ENCODE peak calls at places on chromosomes 5 and 9, in ten cellular contexts. E, Z, F, T, V, G, N, A, S and D are unnamed samples.
A peak's percentile ranks its signal among the peaks of the same experiment; 100 is the strongest.

GRCh38 chr9:89361816-89362646 is 43.7 kb downstream of the SECISBP2 start:
- DNase-seq in E (no peak), Z (no peak), F (no peak), T (no peak), V (no peak), G (peak; percentile 30), N (peak; percentile 59), A (no peak), S (no peak), D (no peak)

GRCh38 chr9:129341197-129341990 is 163.3 kb upstream of the IER5L start:
- DNase-seq in E (no peak), Z (no peak), F (no peak), T (no peak), V (no peak), G (no peak), N (peak; percentile 88), A (no peak), S (no peak), D (no peak)

GRCh38 chr5:125179617-125180016 is 433.2 kb upstream of the ZNF608 start:
- DNase-seq in E (no peak), Z (no peak), F (no peak), T (no peak), V (no peak), G (no peak), N (no peak), A (no peak), S (no peak), D (no peak)

GRCh38 chr5:173307695-173308094 is 20.5 kb downstream of the STC2 start:
- DNase-seq in E (no peak), Z (no peak), F (no peak), T (no peak), V (no peak), G (no peak), N (no peak), A (no peak), S (no peak), D (no peak)

GRCh38 chr5:3601929-3602712 is 6.5 kb downstream of the IRX1 start:
- DNase-seq in E (no peak), Z (no peak), F (no peak), T (no peak), V (peak; percentile 16), G (no peak), N (no peak), A (no peak), S (peak; percentile 84), D (no peak)

GRCh38 chr5:73694089-73694488 is 68.1 kb downstream of the ARHGEF28 start:
- DNase-seq in E (no peak), Z (peak; percentile 81), F (no peak), T (no peak), V (no peak), G (no peak), N (no peak), A (peak; percentile 18), S (no peak), D (no peak)

GRCh38 chr9:109108318-109108717 is 11.4 kb downstream of the TMEM245 start:
- DNase-seq in E (no peak), Z (no peak), F (no peak), T (no peak), V (no peak), G (no peak), N (no peak), A (no peak), S (no peak), D (no peak)

GRCh38 chr5:90598300-90598699 is 39.7 kb downstream of the ADGRV1 start:
- DNase-seq in E (no peak), Z (no peak), F (no peak), T (no peak), V (no peak), G (no peak), N (no peak), A (no peak), S (no peak), D (no peak)

GRCh38 chr9:18463991-18464390 is 10.0 kb upstream of the ADAMTSL1 start:
- DNase-seq in E (no peak), Z (no peak), F (no peak), T (no peak), V (no peak), G (no peak), N (no peak), A (no peak), S (no peak), D (no peak)

GRCh38 chr9:30673132-30673531 is 1711.3 kb upstream of the ACO1 start:
- DNase-seq in E (no peak), Z (no peak), F (no peak), T (no peak), V (no peak), G (no peak), N (no peak), A (no peak), S (no peak), D (no peak)

GRCh38 chr5:83149671-83150070 is 72.3 kb downstream of the XRCC4 start:
- DNase-seq in E (no peak), Z (no peak), F (no peak), T (no peak), V (no peak), G (no peak), N (no peak), A (no peak), S (no peak), D (no peak)

GRCh38 chr9:129858167-129858962 is 23.1 kb downstream of the USP20 start:
- DNase-seq in E (no peak), Z (no peak), F (no peak), T (no peak), V (no peak), G (no peak), N (no peak), A (no peak), S (no peak), D (no peak)

GRCh38 chr5:173740400-173740799 is 124.0 kb upstream of the BOD1 start:
- DNase-seq in E (no peak), Z (no peak), F (no peak), T (no peak), V (no peak), G (no peak), N (no peak), A (no peak), S (no peak), D (no peak)

GRCh38 chr5:66356011-66356565 is 212.0 kb downstream of the SREK1 start:
- DNase-seq in E (no peak), Z (no peak), F (no peak), T (no peak), V (no peak), G (no peak), N (no peak), A (no peak), S (no peak), D (no peak)

GRCh38 chr9:114590328-114590727 is 2.8 kb downstream of the ATP6V1G1 start:
- DNase-seq in E (no peak), Z (no peak), F (no peak), T (no peak), V (no peak), G (no peak), N (no peak), A (no peak), S (no peak), D (no peak)

GRCh38 chr5:76716456-76717157 is 681 bp downstream of the F2R start:
- DNase-seq in E (no peak), Z (no peak), F (no peak), T (no peak), V (peak; percentile 56), G (no peak), N (no peak), A (no peak), S (no peak), D (no peak)

GRCh38 chr5:149447373-149448367 is 68.6 kb upstream of the IL17B start:
- DNase-seq in E (no peak), Z (no peak), F (no peak), T (no peak), V (no peak), G (no peak), N (no peak), A (no peak), S (no peak), D (no peak)
- H3K4me1 ChIP-seq in E (peaks cover 54% of the 10 kb centered on the region), Z (no peaks in the 10 kb centered on the region), F (peaks cover 34% of the 10 kb centered on the region), T (peaks cover 33% of the 10 kb centered on the region), V (peaks cover 18% of the 10 kb centered on the region), G (peaks cover 57% of the 10 kb centered on the region), N (no peaks in the 10 kb centered on the region), A (peaks cover 78% of the 10 kb centered on the region), S (peaks cover 48% of the 10 kb centered on the region), D (no peaks in the 10 kb centered on the region)

GRCh38 chr5:68332546-68332945 is 117.0 kb downstream of the PIK3R1 start:
- DNase-seq in E (no peak), Z (no peak), F (no peak), T (no peak), V (no peak), G (no peak), N (no peak), A (no peak), S (no peak), D (no peak)
- TF ChIP-seq EP300 in E (no peak), Z (no peak), F (no peak), T (no peak), V (no peak), G (no peak), N (no peak), A (no peak), S (no peak), D (no peak)

DNA sequence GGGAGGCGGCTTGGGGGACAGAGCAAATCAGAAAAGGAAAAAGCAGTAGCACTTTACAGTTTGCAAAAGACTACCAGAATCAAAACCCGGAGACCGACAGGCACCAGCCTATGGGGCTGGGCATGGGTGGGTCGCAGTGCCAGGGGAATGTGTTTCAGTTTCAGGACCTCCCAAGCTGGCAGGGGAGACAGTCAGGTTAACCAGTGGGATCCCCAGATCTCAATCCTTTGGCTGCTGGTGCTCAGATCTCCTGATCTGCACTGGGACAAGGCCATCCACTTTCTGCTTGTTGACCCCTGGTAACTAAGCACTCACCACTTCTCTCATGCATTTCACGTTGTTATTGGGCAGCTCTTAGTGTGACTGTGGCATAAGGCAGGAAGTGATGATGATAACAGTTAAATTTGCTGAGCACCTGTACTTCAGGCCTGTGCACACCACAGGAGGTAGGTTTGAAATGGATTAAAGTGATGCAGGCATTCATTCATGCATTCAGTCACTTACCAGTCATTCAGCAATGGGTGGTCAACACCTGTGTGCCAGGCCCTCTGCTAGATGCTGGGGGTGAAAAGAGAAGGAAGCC is 42.2 kb upstream of the STXBP1 start:
- DNase-seq in E (no peak), Z (no peak), F (no peak), T (no peak), V (no peak), G (no peak), N (no peak), A (no peak), S (no peak), D (no peak)
- H3K27me3 ChIP-seq in E (no peaks in the 10 kb centered on the region), Z (peaks cover 5% of the 10 kb centered on the region), F (no peaks in the 10 kb centered on the region), T (no peaks in the 10 kb centered on the region), V (no peaks in the 10 kb centered on the region), G (no peaks in the 10 kb centered on the region), N (no peaks in the 10 kb centered on the region), A (no peaks in the 10 kb centered on the region), S (no peaks in the 10 kb centered on the region), D (no peaks in the 10 kb centered on the region)

DNA sequence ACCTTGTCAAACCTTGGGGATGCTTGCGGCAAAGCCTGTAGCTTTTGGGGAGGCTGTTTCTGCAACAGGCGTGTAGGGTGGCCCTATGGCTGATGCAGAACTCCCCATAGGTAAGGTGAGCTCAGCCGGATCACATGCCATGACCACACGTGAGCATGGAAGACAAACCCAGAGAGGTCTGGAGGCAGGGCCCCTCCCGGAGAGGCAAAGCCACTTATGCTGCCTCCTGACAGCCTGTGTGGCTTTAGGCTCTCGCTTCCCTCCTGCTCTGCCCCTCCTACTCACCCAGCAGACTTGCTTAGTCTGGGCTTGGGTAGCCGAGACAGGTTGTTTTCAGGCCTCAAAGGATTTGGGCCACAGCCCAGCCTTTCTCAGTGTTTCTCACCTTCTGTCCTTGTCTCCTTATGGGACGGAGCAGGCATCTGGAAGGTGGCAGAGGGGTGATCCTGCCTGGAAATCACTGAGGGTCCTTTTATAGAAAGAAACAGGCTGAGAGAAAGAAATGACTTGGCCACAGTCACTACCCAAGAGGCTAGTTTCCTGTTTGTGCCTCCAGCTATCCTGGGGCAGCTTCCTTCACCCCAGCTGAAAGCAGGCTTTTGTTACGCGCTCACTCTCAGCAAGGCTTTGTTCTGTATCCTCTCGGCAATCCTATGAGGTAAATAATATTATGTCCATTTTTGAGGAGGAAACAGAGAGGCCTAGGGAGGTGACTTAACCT is 89.9 kb downstream of the DAB2IP start:
- DNase-seq in E (no peak), Z (no peak), F (no peak), T (peak; percentile 53), V (no peak), G (no peak), N (no peak), A (no peak), S (no peak), D (no peak)
- H3K4me1 ChIP-seq in E (peaks cover 94% of the 10 kb centered on the region), Z (peaks cover 15% of the 10 kb centered on the region), F (peaks cover 59% of the 10 kb centered on the region), T (peaks cover 95% of the 10 kb centered on the region), V (peaks cover 68% of the 10 kb centered on the region), G (peaks cover 81% of the 10 kb centered on the region), N (no peaks in the 10 kb centered on the region), A (peaks cover 82% of the 10 kb centered on the region), S (peaks cover 74% of the 10 kb centered on the region), D (peaks cover 66% of the 10 kb centered on the region)